ENCODE peak calls at places on chromosomes 3 and 15, in seven cellular contexts. One of them, this sample, is unnamed.

GRCh38 chr3:134877788-134878187 is 82.7 kb downstream of the EPHB1 start:
- DNase-seq in CD8-positive, alpha-beta T cell: no peak
- DNase-seq in dorsolateral prefrontal cortex: no peak
- DNase-seq in neuronal stem cell: no peak
- DNase-seq in cardiac muscle cell: no peak
- DNase-seq in heart left ventricle: peak
- DNase-seq in SJSA1: no peak
- DNase-seq in this sample: no peak

GRCh38 chr3:195794708-195795107 is 17.0 kb downstream of the MUC4 start:
- DNase-seq in CD8-positive, alpha-beta T cell: no peak
- DNase-seq in cardiac muscle cell: peak
- DNase-seq in heart left ventricle: no peak
- DNase-seq in neuronal stem cell: no peak
- DNase-seq in dorsolateral prefrontal cortex: no peak
- DNase-seq in SJSA1: no peak
- DNase-seq in this sample: no peak

GRCh38 chr15:69576035-69576526 is 123.5 kb downstream of the RPLP1 start:
- DNase-seq in SJSA1: peak
- DNase-seq in neuronal stem cell: peak
- DNase-seq in dorsolateral prefrontal cortex: peak
- DNase-seq in CD8-positive, alpha-beta T cell: peak
- DNase-seq in heart left ventricle: peak
- DNase-seq in cardiac muscle cell: peak
- DNase-seq in this sample: peak

GRCh38 chr15:57505056-57505713 is 86.5 kb upstream of the MYZAP start:
- DNase-seq in neuronal stem cell: no peak
- DNase-seq in heart left ventricle: no peak
- DNase-seq in cardiac muscle cell: no peak
- DNase-seq in SJSA1: peak
- DNase-seq in CD8-positive, alpha-beta T cell: no peak
- DNase-seq in dorsolateral prefrontal cortex: no peak
- DNase-seq in this sample: no peak

GRCh38 chr3:98914210-98915080 is 12.9 kb upstream of the DCBLD2 start:
- DNase-seq in cardiac muscle cell: no peak
- DNase-seq in heart left ventricle: no peak
- DNase-seq in SJSA1: no peak
- DNase-seq in neuronal stem cell: no peak
- DNase-seq in dorsolateral prefrontal cortex: no peak
- DNase-seq in CD8-positive, alpha-beta T cell: no peak
- DNase-seq in this sample: peak

GRCh38 chr3:156620260-156620659 is 54.1 kb upstream of the TIPARP start:
- DNase-seq in neuronal stem cell: no peak
- DNase-seq in dorsolateral prefrontal cortex: no peak
- DNase-seq in cardiac muscle cell: no peak
- DNase-seq in heart left ventricle: no peak
- DNase-seq in CD8-positive, alpha-beta T cell: no peak
- DNase-seq in SJSA1: no peak
- DNase-seq in this sample: no peak

GRCh38 chr15:88702983-88703382 is 64.2 kb downstream of the ISG20 start:
- DNase-seq in cardiac muscle cell: no peak
- DNase-seq in SJSA1: no peak
- DNase-seq in dorsolateral prefrontal cortex: no peak
- DNase-seq in CD8-positive, alpha-beta T cell: no peak
- DNase-seq in heart left ventricle: no peak
- DNase-seq in neuronal stem cell: no peak
- DNase-seq in this sample: peak

GRCh38 chr3:40096561-40097506 is 212.7 kb upstream of the EIF1B start:
- DNase-seq in neuronal stem cell: no peak
- DNase-seq in cardiac muscle cell: no peak
- DNase-seq in CD8-positive, alpha-beta T cell: no peak
- DNase-seq in dorsolateral prefrontal cortex: peak
- DNase-seq in SJSA1: no peak
- DNase-seq in heart left ventricle: no peak
- DNase-seq in this sample: no peak

GRCh38 chr3:158313344-158313927 is 203.5 kb downstream of the RSRC1 start:
- DNase-seq in neuronal stem cell: no peak
- DNase-seq in dorsolateral prefrontal cortex: no peak
- DNase-seq in heart left ventricle: no peak
- DNase-seq in cardiac muscle cell: peak
- DNase-seq in SJSA1: peak
- DNase-seq in CD8-positive, alpha-beta T cell: no peak
- DNase-seq in this sample: no peak

GRCh38 chr15:31501536-31502157 is 175.0 kb downstream of the KLF13 start:
- DNase-seq in dorsolateral prefrontal cortex: no peak
- DNase-seq in heart left ventricle: no peak
- DNase-seq in CD8-positive, alpha-beta T cell: no peak
- DNase-seq in SJSA1: no peak
- DNase-seq in cardiac muscle cell: no peak
- DNase-seq in neuronal stem cell: no peak
- DNase-seq in this sample: no peak

GRCh38 chr3:115100172-115100571 is 46.9 kb downstream of the ZBTB20 start:
- DNase-seq in CD8-positive, alpha-beta T cell: no peak
- DNase-seq in heart left ventricle: no peak
- DNase-seq in neuronal stem cell: no peak
- DNase-seq in cardiac muscle cell: peak
- DNase-seq in dorsolateral prefrontal cortex: no peak
- DNase-seq in SJSA1: peak
- DNase-seq in this sample: peak

GRCh38 chr3:196596355-196596754 is 27.9 kb downstream of the FBXO45 start:
- DNase-seq in SJSA1: no peak
- DNase-seq in CD8-positive, alpha-beta T cell: no peak
- DNase-seq in heart left ventricle: no peak
- DNase-seq in cardiac muscle cell: peak
- DNase-seq in dorsolateral prefrontal cortex: no peak
- DNase-seq in neuronal stem cell: no peak
- DNase-seq in this sample: no peak

GRCh38 chr3:38617137-38617536 is 32.4 kb downstream of the SCN5A start:
- DNase-seq in CD8-positive, alpha-beta T cell: no peak
- DNase-seq in cardiac muscle cell: no peak
- DNase-seq in heart left ventricle: no peak
- DNase-seq in dorsolateral prefrontal cortex: peak
- DNase-seq in neuronal stem cell: no peak
- DNase-seq in SJSA1: no peak
- DNase-seq in this sample: no peak

GRCh38 chr3:125119752-125120369 is 64.1 kb upstream of the HEG1 start:
- DNase-seq in heart left ventricle: no peak
- DNase-seq in neuronal stem cell: no peak
- DNase-seq in dorsolateral prefrontal cortex: no peak
- DNase-seq in cardiac muscle cell: no peak
- DNase-seq in CD8-positive, alpha-beta T cell: no peak
- DNase-seq in SJSA1: no peak
- DNase-seq in this sample: no peak
- H3K27ac ChIP-seq in heart left ventricle: no peak
- H3K27ac ChIP-seq in neuronal stem cell: no peak
- H3K27ac ChIP-seq in dorsolateral prefrontal cortex: peak
- H3K27ac ChIP-seq in cardiac muscle cell: no peak
- H3K27ac ChIP-seq in CD8-positive, alpha-beta T cell: peak
- H3K27ac ChIP-seq in SJSA1: no peak
- H3K27ac ChIP-seq in this sample: no peak

GRCh38 chr3:69791111-69791510 is 51.8 kb downstream of the MITF start:
- DNase-seq in CD8-positive, alpha-beta T cell: no peak
- DNase-seq in dorsolateral prefrontal cortex: peak
- DNase-seq in SJSA1: no peak
- DNase-seq in neuronal stem cell: no peak
- DNase-seq in cardiac muscle cell: peak
- DNase-seq in heart left ventricle: peak
- DNase-seq in this sample: peak
- H3K4me3 ChIP-seq in CD8-positive, alpha-beta T cell: no peak
- H3K4me3 ChIP-seq in dorsolateral prefrontal cortex: peak
- H3K4me3 ChIP-seq in SJSA1: no peak
- H3K4me3 ChIP-seq in neuronal stem cell: no peak
- H3K4me3 ChIP-seq in cardiac muscle cell: no peak
- H3K4me3 ChIP-seq in heart left ventricle: no peak
- H3K4me3 ChIP-seq in this sample: no peak

GRCh38 chr15:48972750-48973503 is 9.2 kb upstream of the SHC4 start:
- DNase-seq in CD8-positive, alpha-beta T cell: no peak
- DNase-seq in neuronal stem cell: no peak
- DNase-seq in SJSA1: no peak
- DNase-seq in heart left ventricle: no peak
- DNase-seq in dorsolateral prefrontal cortex: no peak
- DNase-seq in cardiac muscle cell: no peak
- DNase-seq in this sample: no peak

GRCh38 chr15:48978638-48979037 is 14.9 kb upstream of the SHC4 start:
- DNase-seq in heart left ventricle: no peak
- DNase-seq in neuronal stem cell: no peak
- DNase-seq in cardiac muscle cell: no peak
- DNase-seq in SJSA1: no peak
- DNase-seq in dorsolateral prefrontal cortex: no peak
- DNase-seq in CD8-positive, alpha-beta T cell: no peak
- DNase-seq in this sample: no peak

GRCh38 chr15:48974865-48975264 is 11.1 kb upstream of the SHC4 start:
- DNase-seq in CD8-positive, alpha-beta T cell: no peak
- DNase-seq in neuronal stem cell: no peak
- DNase-seq in SJSA1: no peak
- DNase-seq in heart left ventricle: no peak
- DNase-seq in dorsolateral prefrontal cortex: no peak
- DNase-seq in cardiac muscle cell: peak
- DNase-seq in this sample: no peak

GRCh38 chr15:48976444-48977088 is 12.8 kb upstream of the SHC4 start:
- DNase-seq in neuronal stem cell: no peak
- DNase-seq in CD8-positive, alpha-beta T cell: no peak
- DNase-seq in SJSA1: no peak
- DNase-seq in dorsolateral prefrontal cortex: no peak
- DNase-seq in cardiac muscle cell: no peak
- DNase-seq in heart left ventricle: no peak
- DNase-seq in this sample: no peak

GRCh38 chr15:48975713-48976419 is 12.1 kb upstream of the SHC4 start:
- DNase-seq in CD8-positive, alpha-beta T cell: peak
- DNase-seq in neuronal stem cell: peak
- DNase-seq in dorsolateral prefrontal cortex: peak
- DNase-seq in cardiac muscle cell: peak
- DNase-seq in SJSA1: peak
- DNase-seq in heart left ventricle: peak
- DNase-seq in this sample: peak
- H3K27ac ChIP-seq in CD8-positive, alpha-beta T cell: no peak
- H3K27ac ChIP-seq in neuronal stem cell: peak
- H3K27ac ChIP-seq in dorsolateral prefrontal cortex: peak
- H3K27ac ChIP-seq in cardiac muscle cell: no peak
- H3K27ac ChIP-seq in SJSA1: peak
- H3K27ac ChIP-seq in heart left ventricle: peak
- H3K27ac ChIP-seq in this sample: no peak

DNA sequence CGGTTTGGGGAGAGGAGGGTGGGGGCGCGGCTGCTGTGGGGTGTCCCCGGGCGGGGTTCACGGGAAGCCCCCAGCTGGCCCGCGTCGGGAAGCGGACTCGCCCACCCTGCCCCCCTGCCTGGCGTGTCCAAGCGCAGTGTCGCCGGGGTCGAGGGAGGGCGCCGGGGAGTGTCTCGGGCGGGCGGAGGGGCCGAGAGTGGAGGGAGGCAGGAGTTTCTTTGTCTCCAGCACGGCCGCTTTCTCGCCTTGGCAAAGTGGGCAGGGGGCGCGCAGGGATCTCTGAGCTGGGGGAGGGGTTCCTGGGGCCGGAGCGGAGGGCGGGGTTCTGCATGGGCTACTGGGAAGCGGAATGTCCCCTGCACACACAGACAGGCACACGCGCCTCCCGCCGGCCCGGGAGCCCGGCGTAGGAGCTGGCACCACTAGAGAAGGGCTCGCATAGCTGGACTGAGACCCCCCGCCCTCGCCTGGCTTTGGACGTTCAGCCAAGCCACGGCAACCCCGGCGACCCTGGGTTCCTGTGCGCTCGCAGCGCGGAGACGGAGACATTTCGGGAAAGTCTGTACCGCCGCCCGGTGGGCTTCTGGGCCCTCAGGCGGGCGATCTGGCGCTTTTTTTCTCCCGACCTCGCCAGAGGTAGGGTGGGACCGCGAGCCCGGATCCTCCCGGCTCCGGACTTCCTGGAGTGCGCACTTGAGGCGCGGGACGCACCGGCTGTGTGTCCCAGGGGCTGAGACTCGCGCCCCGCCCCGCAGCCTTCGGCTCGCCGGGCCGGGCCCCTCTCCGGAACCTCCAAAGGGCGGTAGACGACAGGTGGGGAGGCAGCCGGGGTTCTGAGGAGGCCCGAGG is 870 bp downstream of the ST8SIA2 start:
- DNase-seq in SJSA1: no peak
- DNase-seq in neuronal stem cell: peak
- DNase-seq in heart left ventricle: no peak
- DNase-seq in CD8-positive, alpha-beta T cell: no peak
- DNase-seq in dorsolateral prefrontal cortex: no peak
- DNase-seq in cardiac muscle cell: peak
- DNase-seq in this sample: no peak
- H3K4me3 ChIP-seq in SJSA1: peak
- H3K4me3 ChIP-seq in neuronal stem cell: peak
- H3K4me3 ChIP-seq in heart left ventricle: peak
- H3K4me3 ChIP-seq in CD8-positive, alpha-beta T cell: no peak
- H3K4me3 ChIP-seq in dorsolateral prefrontal cortex: peak
- H3K4me3 ChIP-seq in cardiac muscle cell: peak
- H3K4me3 ChIP-seq in this sample: no peak

DNA sequence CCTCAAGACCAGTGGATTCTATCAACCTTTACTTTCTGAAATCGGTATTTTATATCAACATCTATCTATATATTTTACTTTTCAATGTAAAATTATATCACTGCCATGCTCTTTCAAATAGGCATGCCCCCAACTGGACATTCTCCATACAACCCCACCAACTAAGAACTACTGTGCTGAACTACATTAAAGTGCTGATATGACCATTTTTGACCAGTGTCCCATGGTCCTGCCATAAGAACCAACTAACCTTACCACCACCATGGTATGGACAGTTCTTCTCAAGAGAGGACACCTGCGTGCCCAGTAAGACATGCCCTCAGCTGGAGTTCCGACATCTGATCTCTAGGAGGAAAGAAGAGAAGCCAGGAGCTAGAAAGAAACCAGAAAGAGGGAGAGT is 15.6 kb downstream of the POMGNT2 start:
- DNase-seq in neuronal stem cell: no peak
- DNase-seq in CD8-positive, alpha-beta T cell: no peak
- DNase-seq in dorsolateral prefrontal cortex: no peak
- DNase-seq in SJSA1: no peak
- DNase-seq in heart left ventricle: no peak
- DNase-seq in cardiac muscle cell: no peak
- DNase-seq in this sample: no peak
- H3K27ac ChIP-seq in neuronal stem cell: no peak
- H3K27ac ChIP-seq in CD8-positive, alpha-beta T cell: no peak
- H3K27ac ChIP-seq in dorsolateral prefrontal cortex: no peak
- H3K27ac ChIP-seq in SJSA1: no peak
- H3K27ac ChIP-seq in heart left ventricle: no peak
- H3K27ac ChIP-seq in cardiac muscle cell: no peak
- H3K27ac ChIP-seq in this sample: no peak

DNA sequence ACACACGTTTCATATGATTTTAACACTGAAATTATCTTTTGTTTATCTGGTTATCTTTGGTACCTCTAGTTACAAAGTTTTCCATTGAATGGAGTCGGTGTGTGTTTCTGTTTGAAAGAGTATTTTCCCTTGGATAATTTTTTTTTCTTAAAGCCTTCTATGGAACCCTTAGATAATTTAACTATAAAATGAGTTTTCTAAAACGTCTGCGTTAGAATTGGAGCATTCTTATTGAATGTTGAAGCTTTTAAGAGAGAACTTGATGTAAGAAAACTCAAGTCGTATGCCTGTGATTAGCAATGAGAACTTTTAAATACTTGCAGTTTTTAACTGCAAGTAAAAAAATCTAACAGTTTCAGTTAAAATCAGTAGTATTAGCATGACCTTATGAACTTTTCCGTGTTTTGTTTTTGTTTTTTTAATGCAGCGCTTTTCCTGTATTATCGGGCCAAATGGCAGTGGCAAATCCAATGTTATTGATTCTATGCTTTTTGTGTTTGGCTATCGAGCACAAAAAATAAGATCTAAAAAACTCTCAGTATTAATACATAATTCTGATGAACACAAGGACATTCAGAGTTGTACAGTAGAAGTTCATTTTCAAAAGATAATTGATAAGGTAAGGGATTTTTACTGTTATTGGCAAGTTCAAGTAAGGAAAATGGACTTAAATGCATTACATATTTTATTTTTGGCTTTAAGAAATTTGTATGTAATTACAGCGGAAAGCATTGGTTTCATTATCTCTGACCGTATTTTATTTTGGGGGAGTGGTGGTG is 3.0 kb downstream of the SMC4 start:
- DNase-seq in heart left ventricle: no peak
- DNase-seq in cardiac muscle cell: no peak
- DNase-seq in neuronal stem cell: no peak
- DNase-seq in SJSA1: peak
- DNase-seq in dorsolateral prefrontal cortex: no peak
- DNase-seq in CD8-positive, alpha-beta T cell: no peak
- DNase-seq in this sample: no peak
- H3K4me3 ChIP-seq in heart left ventricle: no peak
- H3K4me3 ChIP-seq in cardiac muscle cell: peak
- H3K4me3 ChIP-seq in neuronal stem cell: peak
- H3K4me3 ChIP-seq in SJSA1: peak
- H3K4me3 ChIP-seq in dorsolateral prefrontal cortex: no peak
- H3K4me3 ChIP-seq in CD8-positive, alpha-beta T cell: no peak
- H3K4me3 ChIP-seq in this sample: no peak

This sample was measured in adrenal gland.